ENCODE peak calls at places on chromosomes 4 and X, in seven cellular contexts. One of them, this sample, is unnamed.
A peak's percentile ranks its signal among the peaks of the same experiment; 100 is the strongest.

GRCh38 chr4:10781805-10782204 is 97.2 kb upstream of the CLNK start:
- DNase-seq in ovary: no peak
- DNase-seq in psoas muscle: no peak
- DNase-seq in upper lobe of right lung: no peak
- DNase-seq in GM23338: no peak
- DNase-seq in heart left ventricle: no peak
- DNase-seq in cardiac muscle cell: no peak
- DNase-seq in this sample: no peak

GRCh38 chr4:113645771-113646455 is 115.6 kb downstream of the CAMK2D start:
- DNase-seq in ovary: no peak
- DNase-seq in psoas muscle: no peak
- DNase-seq in upper lobe of right lung: no peak
- DNase-seq in GM23338: peak; percentile 72
- DNase-seq in heart left ventricle: no peak
- DNase-seq in cardiac muscle cell: peak; percentile 68
- DNase-seq in this sample: peak; percentile 69

GRCh38 chr4:72391281-72391680 is 177.7 kb downstream of the ADAMTS3 start:
- DNase-seq in ovary: no peak
- DNase-seq in psoas muscle: no peak
- DNase-seq in upper lobe of right lung: no peak
- DNase-seq in GM23338: no peak
- DNase-seq in heart left ventricle: no peak
- DNase-seq in cardiac muscle cell: peak; percentile 17
- DNase-seq in this sample: no peak

GRCh38 chr4:37540486-37540885 is 145.7 kb downstream of the RELL1 start:
- DNase-seq in ovary: no peak
- DNase-seq in psoas muscle: no peak
- DNase-seq in upper lobe of right lung: no peak
- DNase-seq in GM23338: peak; percentile 51
- DNase-seq in heart left ventricle: no peak
- DNase-seq in cardiac muscle cell: peak; percentile 80
- DNase-seq in this sample: no peak

GRCh38 chr4:145709336-145709735 is 29.4 kb downstream of the C4orf51 start:
- DNase-seq in ovary: no peak
- DNase-seq in psoas muscle: no peak
- DNase-seq in upper lobe of right lung: no peak
- DNase-seq in GM23338: no peak
- DNase-seq in heart left ventricle: no peak
- DNase-seq in cardiac muscle cell: no peak
- DNase-seq in this sample: no peak

GRCh38 chrX:18981124-18981807 is 2.6 kb downstream of the PHKA2 start:
- DNase-seq in ovary: no peak
- DNase-seq in psoas muscle: no peak
- DNase-seq in upper lobe of right lung: no peak
- DNase-seq in GM23338: no peak
- DNase-seq in heart left ventricle: no peak
- DNase-seq in cardiac muscle cell: no peak
- DNase-seq in this sample: no peak

GRCh38 chr4:6267573-6267972 is 2.1 kb upstream of the WFS1 start:
- DNase-seq in ovary: no peak
- DNase-seq in psoas muscle: no peak
- DNase-seq in upper lobe of right lung: no peak
- DNase-seq in GM23338: no peak
- DNase-seq in heart left ventricle: no peak
- DNase-seq in cardiac muscle cell: no peak
- DNase-seq in this sample: no peak

GRCh38 chr4:10144971-10145370 is 28.4 kb upstream of the WDR1 start:
- DNase-seq in ovary: no peak
- DNase-seq in psoas muscle: no peak
- DNase-seq in upper lobe of right lung: no peak
- DNase-seq in GM23338: no peak
- DNase-seq in heart left ventricle: no peak
- DNase-seq in cardiac muscle cell: no peak
- DNase-seq in this sample: no peak

GRCh38 chrX:19904778-19905367 is 17.5 kb upstream of the SH3KBP1 start:
- DNase-seq in ovary: no peak
- DNase-seq in psoas muscle: no peak
- DNase-seq in upper lobe of right lung: no peak
- DNase-seq in GM23338: peak; percentile 79
- DNase-seq in heart left ventricle: no peak
- DNase-seq in cardiac muscle cell: peak; percentile 62
- DNase-seq in this sample: no peak

GRCh38 chr4:8248091-8248490 is 21.5 kb upstream of the HTRA3 start:
- DNase-seq in ovary: no peak
- DNase-seq in psoas muscle: no peak
- DNase-seq in upper lobe of right lung: no peak
- DNase-seq in GM23338: no peak
- DNase-seq in heart left ventricle: no peak
- DNase-seq in cardiac muscle cell: peak; percentile 76
- DNase-seq in this sample: no peak

GRCh38 chr4:153207561-153207960 is 3.3 kb downstream of the TRIM2 start:
- DNase-seq in ovary: no peak
- DNase-seq in psoas muscle: peak; percentile 69
- DNase-seq in upper lobe of right lung: no peak
- DNase-seq in GM23338: peak; percentile 70
- DNase-seq in heart left ventricle: peak; percentile 38
- DNase-seq in cardiac muscle cell: peak; percentile 29
- DNase-seq in this sample: no peak

GRCh38 chr4:978957-979701 is 5.8 kb upstream of the DGKQ start:
- DNase-seq in ovary: no peak
- DNase-seq in psoas muscle: no peak
- DNase-seq in upper lobe of right lung: no peak
- DNase-seq in GM23338: no peak
- DNase-seq in heart left ventricle: no peak
- DNase-seq in cardiac muscle cell: peak; percentile 74
- DNase-seq in this sample: no peak

GRCh38 chrX:17560385-17560784 is 176.9 kb upstream of the SCML1 start:
- DNase-seq in ovary: no peak
- DNase-seq in psoas muscle: no peak
- DNase-seq in upper lobe of right lung: no peak
- DNase-seq in GM23338: no peak
- DNase-seq in heart left ventricle: no peak
- DNase-seq in cardiac muscle cell: no peak
- DNase-seq in this sample: no peak

GRCh38 chr4:60579335-60579734 is 620.8 kb upstream of the ADGRL3 start:
- DNase-seq in ovary: no peak
- DNase-seq in psoas muscle: no peak
- DNase-seq in upper lobe of right lung: no peak
- DNase-seq in GM23338: no peak
- DNase-seq in heart left ventricle: no peak
- DNase-seq in cardiac muscle cell: no peak
- DNase-seq in this sample: no peak

GRCh38 chr4:128524311-128524710 is 236.7 kb upstream of the PGRMC2 start:
- DNase-seq in ovary: no peak
- DNase-seq in psoas muscle: no peak
- DNase-seq in upper lobe of right lung: peak; percentile 68
- DNase-seq in GM23338: no peak
- DNase-seq in heart left ventricle: no peak
- DNase-seq in cardiac muscle cell: peak; percentile 86
- DNase-seq in this sample: peak; percentile 67

GRCh38 chr4:94463771-94464170 is 12.0 kb downstream of the PDLIM5 start:
- DNase-seq in ovary: no peak
- DNase-seq in psoas muscle: no peak
- DNase-seq in upper lobe of right lung: no peak
- DNase-seq in GM23338: no peak
- DNase-seq in heart left ventricle: no peak
- DNase-seq in cardiac muscle cell: no peak
- DNase-seq in this sample: no peak

GRCh38 chrX:132631579-132632232 is 142.9 kb upstream of the MBNL3 start:
- DNase-seq in ovary: no peak
- DNase-seq in psoas muscle: no peak
- DNase-seq in upper lobe of right lung: no peak
- DNase-seq in GM23338: peak; percentile 39
- DNase-seq in heart left ventricle: no peak
- DNase-seq in cardiac muscle cell: peak; percentile 53
- DNase-seq in this sample: no peak

GRCh38 chr4:128831526-128832252 is 22.2 kb downstream of the JADE1 start:
- DNase-seq in ovary: no peak
- DNase-seq in psoas muscle: no peak
- DNase-seq in upper lobe of right lung: no peak
- DNase-seq in GM23338: peak; percentile 58
- DNase-seq in heart left ventricle: no peak
- DNase-seq in cardiac muscle cell: peak; percentile 35
- DNase-seq in this sample: no peak

GRCh38 chr4:152943673-152944072 is 7.5 kb downstream of the FHDC1 start:
- DNase-seq in ovary: no peak
- DNase-seq in psoas muscle: no peak
- DNase-seq in upper lobe of right lung: no peak
- DNase-seq in GM23338: no peak
- DNase-seq in heart left ventricle: no peak
- DNase-seq in cardiac muscle cell: peak; percentile 30
- DNase-seq in this sample: no peak

GRCh38 chr4:1042352-1043025 is 31.1 kb downstream of the FGFRL1 start:
- DNase-seq in ovary: peak; percentile 12
- DNase-seq in psoas muscle: no peak
- DNase-seq in upper lobe of right lung: no peak
- DNase-seq in GM23338: no peak
- DNase-seq in heart left ventricle: no peak
- DNase-seq in cardiac muscle cell: no peak
- DNase-seq in this sample: no peak

GRCh38 chrX:142804085-142804484 is 221.6 kb upstream of the SPANXN4 start:
- DNase-seq in ovary: no peak
- DNase-seq in psoas muscle: no peak
- DNase-seq in upper lobe of right lung: no peak
- DNase-seq in GM23338: peak; percentile 47
- DNase-seq in heart left ventricle: no peak
- DNase-seq in cardiac muscle cell: no peak
- DNase-seq in this sample: no peak
- TF ChIP-seq CTCF in ovary: no peak
- TF ChIP-seq CTCF in psoas muscle: no peak
- TF ChIP-seq CTCF in upper lobe of right lung: no peak
- TF ChIP-seq CTCF in GM23338: peak; percentile 57
- TF ChIP-seq CTCF in heart left ventricle: no peak
- TF ChIP-seq CTCF in cardiac muscle cell: no peak
- TF ChIP-seq CTCF in this sample: no peak

GRCh38 chr4:112516076-112516385 is at the start of gene NEUROG2:
- DNase-seq in ovary: no peak
- DNase-seq in psoas muscle: no peak
- DNase-seq in upper lobe of right lung: no peak
- DNase-seq in GM23338: no peak
- DNase-seq in heart left ventricle: no peak
- DNase-seq in cardiac muscle cell: no peak
- DNase-seq in this sample: no peak

GRCh38 chr4:112517067-112517588 is 1.1 kb upstream of the NEUROG2 start:
- DNase-seq in ovary: no peak
- DNase-seq in psoas muscle: no peak
- DNase-seq in upper lobe of right lung: no peak
- DNase-seq in GM23338: peak; percentile 67
- DNase-seq in heart left ventricle: no peak
- DNase-seq in cardiac muscle cell: no peak
- DNase-seq in this sample: no peak

GRCh38 chr4:112516401-112517066 is 554 bp upstream of the NEUROG2 start:
- DNase-seq in ovary: no peak
- DNase-seq in psoas muscle: no peak
- DNase-seq in upper lobe of right lung: no peak
- DNase-seq in GM23338: peak; percentile 85
- DNase-seq in heart left ventricle: peak; percentile 22
- DNase-seq in cardiac muscle cell: no peak
- DNase-seq in this sample: no peak

GRCh38 chr4:112518675-112519074 is 2.7 kb upstream of the NEUROG2 start:
- DNase-seq in ovary: no peak
- DNase-seq in psoas muscle: no peak
- DNase-seq in upper lobe of right lung: no peak
- DNase-seq in GM23338: no peak
- DNase-seq in heart left ventricle: no peak
- DNase-seq in cardiac muscle cell: no peak
- DNase-seq in this sample: no peak

DNA sequence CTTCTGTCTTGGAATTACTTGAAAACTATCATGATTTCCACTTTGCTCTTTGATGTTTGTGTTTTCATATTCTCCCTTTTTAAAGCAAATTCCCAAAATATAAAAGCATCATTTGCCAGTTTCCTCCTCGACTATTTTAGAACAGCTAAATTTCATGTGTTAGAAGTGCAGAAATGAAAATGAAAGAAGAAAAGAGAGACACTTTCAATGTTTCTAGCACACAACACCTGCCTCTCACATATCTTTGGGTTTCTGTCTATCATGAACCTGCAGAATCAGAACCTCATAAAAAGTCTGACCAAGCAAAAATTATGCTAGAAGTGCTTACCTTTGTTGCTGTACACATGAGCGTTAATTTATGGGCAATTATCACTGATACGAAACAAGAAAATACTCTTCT is 1.9 kb upstream of the NEUROG2 start:
- DNase-seq in ovary: no peak
- DNase-seq in psoas muscle: no peak
- DNase-seq in upper lobe of right lung: no peak
- DNase-seq in GM23338: no peak
- DNase-seq in heart left ventricle: no peak
- DNase-seq in cardiac muscle cell: no peak
- DNase-seq in this sample: no peak
- H3K27me3 ChIP-seq in ovary: peaks cover 6% of the 10 kb centered on the region
- H3K27me3 ChIP-seq in psoas muscle: peaks cover 44% of the 10 kb centered on the region
- H3K27me3 ChIP-seq in upper lobe of right lung: peaks cover 98% of the 10 kb centered on the region
- H3K27me3 ChIP-seq in GM23338: peaks cover 100% of the 10 kb centered on the region
- H3K27me3 ChIP-seq in heart left ventricle: peaks cover 100% of the 10 kb centered on the region
- H3K27me3 ChIP-seq in cardiac muscle cell: peaks cover 100% of the 10 kb centered on the region
- H3K27me3 ChIP-seq in this sample: peaks cover 83% of the 10 kb centered on the region

DNA sequence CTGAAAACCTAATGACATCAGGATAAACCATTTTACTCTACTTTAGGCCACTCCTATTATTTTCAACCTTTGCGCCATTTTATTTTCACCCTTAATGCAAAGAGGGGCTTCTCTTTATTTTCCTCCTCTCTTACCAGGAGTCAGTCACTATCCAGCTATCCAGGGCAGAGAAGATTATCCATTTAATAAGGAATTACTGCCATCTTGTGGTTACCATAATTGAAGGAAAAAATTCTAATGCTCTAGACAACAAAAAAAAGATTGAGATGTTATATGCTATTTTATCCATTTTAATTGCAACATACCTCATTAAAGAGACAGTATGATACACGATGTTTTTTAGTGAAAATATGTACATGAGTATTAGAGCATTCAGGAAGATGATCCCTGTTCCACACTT is 514.5 kb upstream of the FAM241A start:
- DNase-seq in ovary: no peak
- DNase-seq in psoas muscle: no peak
- DNase-seq in upper lobe of right lung: no peak
- DNase-seq in GM23338: peak; percentile 56
- DNase-seq in heart left ventricle: no peak
- DNase-seq in cardiac muscle cell: peak; percentile 55
- DNase-seq in this sample: no peak
- TF ChIP-seq CTCF in ovary: no peak
- TF ChIP-seq CTCF in psoas muscle: peak; percentile 20
- TF ChIP-seq CTCF in upper lobe of right lung: peak; percentile 15
- TF ChIP-seq CTCF in GM23338: peak; percentile 64
- TF ChIP-seq CTCF in heart left ventricle: no peak
- TF ChIP-seq CTCF in cardiac muscle cell: peak; percentile 45
- TF ChIP-seq CTCF in this sample: peak; percentile 37

GRCh38 chrX:150329282-150329681 is 33.8 kb upstream of the MAMLD1 start:
- DNase-seq in ovary: no peak
- DNase-seq in psoas muscle: no peak
- DNase-seq in upper lobe of right lung: no peak
- DNase-seq in GM23338: peak; percentile 19
- DNase-seq in heart left ventricle: no peak
- DNase-seq in cardiac muscle cell: no peak
- DNase-seq in this sample: no peak
- H3K27me3 ChIP-seq in ovary: no peaks in the 10 kb centered on the region
- H3K27me3 ChIP-seq in psoas muscle: no peaks in the 10 kb centered on the region
- H3K27me3 ChIP-seq in upper lobe of right lung: no peaks in the 10 kb centered on the region
- H3K27me3 ChIP-seq in GM23338: no peaks in the 10 kb centered on the region
- H3K27me3 ChIP-seq in heart left ventricle: peaks cover 4% of the 10 kb centered on the region
- H3K27me3 ChIP-seq in cardiac muscle cell: no peaks in the 10 kb centered on the region
- H3K27me3 ChIP-seq in this sample: no peaks in the 10 kb centered on the region

GRCh38 chrX:52261125-52261462 is 76.4 kb downstream of the MAGED4 start:
- DNase-seq in ovary: no peak
- DNase-seq in psoas muscle: no peak
- DNase-seq in upper lobe of right lung: no peak
- DNase-seq in GM23338: no peak
- DNase-seq in heart left ventricle: no peak
- DNase-seq in cardiac muscle cell: no peak
- DNase-seq in this sample: no peak
- TF ChIP-seq CTCF in ovary: no peak
- TF ChIP-seq CTCF in psoas muscle: no peak
- TF ChIP-seq CTCF in upper lobe of right lung: no peak
- TF ChIP-seq CTCF in GM23338: no peak
- TF ChIP-seq CTCF in heart left ventricle: no peak
- TF ChIP-seq CTCF in cardiac muscle cell: no peak
- TF ChIP-seq CTCF in this sample: no peak

This sample was measured in kidney epithelial cell.